ENCODE peak calls at places on chromosomes 5 and 9, in eight cellular contexts. K is IMR-90, C is HFF-Myc, E is fibroblast of lung, I is neuronal stem cell, R is GM12878, V is brain microvascular endothelial cell, H is pancreas. J is an unnamed sample.

GRCh38 chr9:127968046-127968445 is 12.7 kb downstream of the EEIG1 start:
- DNase-seq in R (no peak), I (no peak), V (no peak), K (peak), E (peak), C (no peak), H (peak), J (no peak)

GRCh38 chr5:59187772-59188347 is 605.0 kb downstream of the RAB3C start:
- DNase-seq in I (no peak), E (peak), K (peak), R (no peak), V (peak), C (no peak), H (no peak), J (no peak)

GRCh38 chr9:128635266-128636023 is 21.2 kb downstream of the DYNC2I2 start:
- DNase-seq in E (peak), K (peak), C (peak), I (peak), V (peak), H (peak), R (no peak), J (no peak)

GRCh38 chr9:72947987-72948465 is 4.8 kb downstream of the ALDH1A1 start:
- DNase-seq in R (no peak), E (no peak), I (no peak), V (no peak), H (no peak), C (no peak), K (no peak), J (no peak)

GRCh38 chr5:92353107-92354030 is 970.3 kb upstream of the ARRDC3 start:
- DNase-seq in I (no peak), C (no peak), V (no peak), R (no peak), K (peak), H (no peak), E (peak), J (no peak)

GRCh38 chr5:139689631-139690384 is 41.7 kb downstream of the CXXC5 start:
- DNase-seq in H (peak), C (no peak), K (no peak), E (peak), V (no peak), I (no peak), R (no peak), J (no peak)

GRCh38 chr5:56941981-56942380 is 9.9 kb downstream of the MIER3 start:
- DNase-seq in E (no peak), R (no peak), H (no peak), C (peak), V (no peak), I (no peak), K (peak), J (no peak)

GRCh38 chr5:120803282-120803681 is 339.2 kb downstream of the PRR16 start:
- DNase-seq in R (no peak), H (no peak), I (no peak), E (peak), C (no peak), K (peak), V (no peak), J (no peak)

GRCh38 chr9:92525306-92525705 is 10.5 kb downstream of the ECM2 start:
- DNase-seq in R (no peak), I (no peak), E (peak), K (peak), V (no peak), C (peak), H (no peak), J (no peak)

GRCh38 chr9:38319496-38320173 is 72.9 kb upstream of the ALDH1B1 start:
- DNase-seq in V (no peak), E (no peak), I (no peak), K (no peak), C (no peak), H (no peak), R (no peak), J (no peak)

GRCh38 chr9:137619240-137620090 is 660 bp downstream of the EHMT1 start:
- DNase-seq in C (no peak), I (no peak), H (peak), V (peak), E (peak), K (peak), R (no peak), J (no peak)

DNA sequence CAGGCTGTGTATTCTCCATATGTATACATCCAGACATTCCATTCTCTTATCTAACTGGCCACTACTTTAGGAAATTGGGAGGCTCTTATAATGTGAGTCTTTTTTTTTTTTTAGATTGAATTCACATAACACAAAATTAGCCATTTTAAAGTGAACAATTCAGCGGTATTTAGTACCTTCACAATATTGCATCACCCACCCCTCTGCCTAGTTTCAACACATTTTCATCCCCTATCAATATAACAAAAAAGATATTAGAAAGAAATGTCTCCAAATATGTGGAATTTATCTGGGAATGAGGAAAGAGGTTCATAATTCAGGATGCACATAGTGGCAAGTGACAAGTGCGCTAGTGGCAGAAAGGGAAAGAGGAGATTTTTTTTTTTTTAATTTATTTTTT is 228.5 kb downstream of the ICE1 start:
- DNase-seq in R (no peak), V (no peak), E (no peak), K (no peak), I (no peak), H (no peak), C (no peak), J (no peak)
- H3K4me3 ChIP-seq in R (no peak), V (no peak), E (no peak), K (no peak), I (no peak), H (no peak), C (no peak), J (no peak)

DNA sequence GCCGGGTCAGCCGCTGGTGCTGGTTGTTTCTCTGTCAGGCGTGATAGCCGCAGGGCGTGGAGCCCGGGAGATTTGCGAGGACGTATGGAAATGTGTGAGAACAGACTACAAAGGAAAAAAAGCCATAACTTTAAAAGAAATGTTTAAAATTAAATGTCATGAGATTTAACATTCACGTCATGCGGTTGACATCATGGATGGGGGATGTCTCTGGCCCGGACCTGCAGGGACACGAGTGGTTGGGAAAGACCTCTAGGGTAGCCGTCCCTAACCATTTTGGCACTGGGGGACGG is 643 bp upstream of the RNF130 start:
- DNase-seq in H (no peak), R (no peak), C (no peak), E (no peak), V (no peak), K (no peak), I (no peak), J (no peak)
- H3K4me3 ChIP-seq in H (peak), R (peak), C (no peak), E (no peak), V (no peak), K (no peak), I (no peak), J (no peak)

DNA sequence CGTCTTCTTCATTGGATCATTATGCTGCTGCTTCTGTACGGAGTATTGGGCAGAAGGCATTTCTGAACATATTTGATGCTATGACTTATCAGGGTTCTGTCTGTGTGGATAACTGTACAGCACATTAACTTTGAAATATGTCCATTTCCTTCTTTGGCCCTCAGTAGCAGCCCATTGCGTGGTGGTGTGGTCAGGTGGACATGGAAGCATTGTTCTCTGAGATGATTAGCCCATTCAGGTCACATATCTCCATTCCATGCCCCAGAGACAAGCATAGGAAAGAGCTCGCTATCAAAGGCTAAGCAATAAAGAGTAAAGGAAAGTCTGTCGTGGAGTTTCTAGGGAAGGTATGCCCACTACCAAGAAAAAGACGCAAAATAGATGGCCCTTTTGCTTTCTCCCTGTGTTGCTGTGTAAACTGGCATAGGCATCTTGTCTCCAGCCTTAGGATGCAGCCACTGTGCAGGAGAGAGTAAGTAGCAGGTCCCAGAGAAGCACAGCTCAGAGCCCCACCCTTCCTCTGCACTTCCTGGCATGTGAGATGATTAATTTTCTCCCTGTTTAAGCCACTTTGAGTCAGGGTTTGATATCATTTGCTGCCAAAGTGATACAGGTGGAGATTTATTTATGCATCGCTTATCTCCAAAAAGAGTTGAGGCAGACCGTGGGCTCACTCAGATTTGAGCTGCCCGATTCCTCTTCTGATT is 221.9 kb downstream of the PDZD2 start:
- DNase-seq in H (no peak), R (no peak), I (no peak), C (no peak), K (no peak), V (no peak), E (no peak), J (no peak)
- H3K4me3 ChIP-seq in H (no peak), R (no peak), I (no peak), C (no peak), K (no peak), V (no peak), E (no peak), J (no peak)

DNA sequence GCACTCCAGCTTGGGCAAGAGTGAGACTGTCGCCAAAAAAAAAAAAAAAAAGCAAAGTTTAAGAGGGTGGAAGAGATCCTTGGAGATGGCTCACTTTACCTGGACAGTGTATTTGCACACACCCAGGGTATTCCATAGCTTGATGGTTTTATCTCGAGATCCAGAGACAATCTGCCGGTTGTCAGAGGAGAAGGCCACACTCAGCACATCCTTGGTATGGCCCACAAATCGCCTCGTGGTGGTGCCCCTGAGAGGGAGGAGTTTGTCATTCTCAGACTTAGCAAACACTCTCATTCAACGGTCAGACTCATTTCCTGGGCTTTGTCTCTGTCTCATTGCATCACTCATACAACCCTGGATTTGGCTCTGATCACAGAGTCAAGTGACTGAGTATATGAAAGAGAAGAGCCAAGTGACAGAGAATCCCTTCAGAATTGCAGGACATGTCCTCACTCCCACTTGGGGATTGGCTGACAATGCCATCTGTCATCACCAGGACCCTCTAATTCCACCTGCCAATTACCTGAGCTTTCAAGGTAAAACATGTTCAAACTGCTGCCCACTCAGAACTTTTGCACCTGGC is 2.2 kb downstream of the RACK1 start:
- DNase-seq in K (peak), E (peak), R (no peak), V (peak), C (no peak), I (no peak), H (no peak), J (peak)
- H3K4me3 ChIP-seq in K (no peak), E (peak), R (peak), V (peak), C (peak), I (no peak), H (no peak), J (peak)

GRCh38 chr9:109857337-109857736 is 77.3 kb downstream of the PALM2AKAP2 start:
- DNase-seq in K (peak), C (no peak), I (no peak), E (peak), V (no peak), R (no peak), H (no peak), J (no peak)
- H3K4me3 ChIP-seq in K (no peak), C (no peak), I (no peak), E (no peak), V (no peak), R (no peak), H (no peak), J (no peak)

GRCh38 chr5:33975846-33976245 is 8.6 kb downstream of the SLC45A2 start:
- DNase-seq in V (no peak), C (no peak), K (peak), R (no peak), I (no peak), E (peak), H (no peak), J (no peak)
- H3K4me3 ChIP-seq in V (no peak), C (no peak), K (no peak), R (no peak), I (no peak), E (no peak), H (no peak), J (no peak)